ENCODE peak calls at places on chromosome 3, in six cellular contexts. H, L, J, Y, B and W are unnamed samples. For H3K4me1, the result is how much of the 10 kb centered on the place peaks cover.

GRCh38 chr3:169091196-169091595 is 572.3 kb downstream of the MECOM start:
- DNase-seq in H (no peak), L (peak), J (no peak), Y (no peak), B (peak), W (no peak)

GRCh38 chr3:138254199-138254598 is 67.1 kb downstream of the ARMC8 start:
- DNase-seq in H (no peak), L (no peak), J (no peak), Y (no peak), B (no peak), W (no peak)

GRCh38 chr3:197135212-197135611 is 105.6 kb upstream of the MELTF start:
- DNase-seq in H (no peak), L (no peak), J (no peak), Y (no peak), B (no peak), W (no peak)

GRCh38 chr3:128170866-128171516 is 17.7 kb downstream of the EEFSEC start:
- DNase-seq in H (peak), L (peak), J (peak), Y (peak), B (peak), W (peak)

GRCh38 chr3:100042144-100042543 is 72.2 kb downstream of the FILIP1L start:
- DNase-seq in H (no peak), L (peak), J (no peak), Y (no peak), B (peak), W (no peak)

GRCh38 chr3:50122661-50123391 is 32.3 kb upstream of the SEMA3F start:
- DNase-seq in H (no peak), L (no peak), J (no peak), Y (no peak), B (no peak), W (no peak)

GRCh38 chr3:129187857-129188256 is 4.2 kb upstream of the CNBP start:
- DNase-seq in H (no peak), L (no peak), J (no peak), Y (no peak), B (no peak), W (no peak)

GRCh38 chr3:18556503-18556902 is 131.4 kb upstream of the SATB1 start:
- DNase-seq in H (no peak), L (no peak), J (no peak), Y (no peak), B (no peak), W (no peak)

GRCh38 chr3:13866406-13866965 is 13.4 kb downstream of the WNT7A start:
- DNase-seq in H (no peak), L (no peak), J (no peak), Y (no peak), B (no peak), W (no peak)

GRCh38 chr3:13081603-13082360 is 8.6 kb upstream of the IQSEC1 start:
- DNase-seq in H (no peak), L (no peak), J (no peak), Y (no peak), B (no peak), W (no peak)

GRCh38 chr3:156675744-156676466 is 1.5 kb downstream of the TIPARP start:
- DNase-seq in H (no peak), L (peak), J (no peak), Y (no peak), B (peak), W (no peak)

GRCh38 chr3:105827959-105828358 is 40.9 kb downstream of the CBLB start:
- DNase-seq in H (no peak), L (peak), J (no peak), Y (no peak), B (peak), W (peak)

GRCh38 chr3:174243194-174243593 is 615.9 kb upstream of the NAALADL2 start:
- DNase-seq in H (no peak), L (peak), J (no peak), Y (no peak), B (peak), W (no peak)

GRCh38 chr3:140863481-140864084 is 78.1 kb upstream of the SLC25A36 start:
- DNase-seq in H (peak), L (peak), J (peak), Y (peak), B (peak), W (peak)

DNA sequence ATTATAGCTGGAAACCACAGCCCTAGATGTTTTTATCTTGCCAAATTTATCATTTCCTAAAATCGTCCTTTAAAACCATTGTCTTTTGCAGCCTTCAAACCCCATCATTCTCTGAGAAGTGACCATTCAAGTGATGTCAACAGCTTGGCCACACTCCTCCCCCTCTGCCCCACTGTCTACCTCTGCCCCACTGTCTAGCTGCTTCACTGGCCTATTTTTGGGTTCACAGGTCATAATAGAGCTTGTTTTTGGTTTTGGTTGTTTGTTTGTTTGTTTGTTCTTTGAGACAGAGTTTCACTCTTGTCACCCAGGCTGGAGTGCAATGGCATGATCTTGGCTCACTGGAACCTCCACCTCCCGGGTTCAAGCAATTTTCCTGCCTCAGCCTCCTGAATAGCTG is 93.2 kb upstream of the IL12A start:
- DNase-seq in H (no peak), L (no peak), J (no peak), Y (no peak), B (no peak), W (no peak)
- H3K4me1 ChIP-seq in H (under half), L (under half), J (under half), Y (under half), B (under half), W (under half)

DNA sequence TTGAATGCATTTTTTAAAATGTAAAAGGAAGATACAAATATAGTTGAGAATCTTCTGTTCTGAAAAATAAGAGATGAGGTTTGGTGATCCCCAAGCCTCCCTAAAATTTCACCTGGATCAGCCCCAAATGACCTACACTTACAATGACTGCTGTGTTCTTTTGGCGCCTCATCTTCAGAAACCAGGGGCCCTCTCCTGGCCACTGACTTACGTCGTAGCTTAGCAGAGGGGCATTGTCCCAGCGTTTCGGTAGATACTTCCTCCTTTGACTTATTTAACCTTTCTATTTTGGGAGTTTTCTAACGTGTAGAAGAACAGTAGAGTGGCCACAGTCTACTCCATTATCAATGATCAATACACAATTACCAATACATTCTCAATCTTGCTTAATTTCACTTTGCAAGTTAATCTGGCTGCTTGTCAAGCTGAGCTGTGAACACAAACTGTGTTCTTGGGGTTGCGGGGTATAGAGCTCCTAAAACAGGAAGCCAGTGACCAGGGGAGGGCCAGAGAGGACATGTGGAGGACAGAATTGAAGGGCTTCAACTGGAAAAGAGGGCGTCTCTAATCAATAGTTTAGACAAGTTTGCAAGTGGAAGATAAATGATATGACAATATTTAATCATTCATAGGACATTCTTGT is 419.4 kb downstream of the LPP start:
- DNase-seq in H (no peak), L (no peak), J (peak), Y (no peak), B (no peak), W (peak)
- H3K9ac ChIP-seq in H (no peak), L (no peak), J (no peak), Y (no peak), B (no peak), W (no peak)

GRCh38 chr3:17063591-17063990 is 178.8 kb downstream of the PLCL2 start:
- DNase-seq in H (no peak), L (no peak), J (no peak), Y (no peak), B (no peak), W (no peak)
- H3K4me1 ChIP-seq in H (under half), L (under half), J (under half), Y (under half), B (under half), W (under half)

GRCh38 chr3:37245003-37245402 is 70.6 kb upstream of the LRRFIP2 start:
- DNase-seq in H (no peak), L (no peak), J (no peak), Y (no peak), B (no peak), W (no peak)
- H3K9ac ChIP-seq in H (no peak), L (peak), J (no peak), Y (no peak), B (no peak), W (peak)

GRCh38 chr3:101780661-101781060 is 1.6 kb downstream of the NXPE3 start:
- DNase-seq in H (no peak), L (peak), J (peak), Y (no peak), B (peak), W (no peak)

GRCh38 chr3:101778385-101779046 is 495 bp upstream of the NXPE3 start:
- DNase-seq in H (no peak), L (no peak), J (no peak), Y (no peak), B (no peak), W (no peak)

GRCh38 chr3:101779808-101780366 is 876 bp downstream of the NXPE3 start:
- DNase-seq in H (no peak), L (no peak), J (no peak), Y (no peak), B (peak), W (no peak)

GRCh38 chr3:101781166-101781565 is 2.2 kb downstream of the NXPE3 start:
- DNase-seq in H (no peak), L (no peak), J (no peak), Y (no peak), B (peak), W (no peak)

DNA sequence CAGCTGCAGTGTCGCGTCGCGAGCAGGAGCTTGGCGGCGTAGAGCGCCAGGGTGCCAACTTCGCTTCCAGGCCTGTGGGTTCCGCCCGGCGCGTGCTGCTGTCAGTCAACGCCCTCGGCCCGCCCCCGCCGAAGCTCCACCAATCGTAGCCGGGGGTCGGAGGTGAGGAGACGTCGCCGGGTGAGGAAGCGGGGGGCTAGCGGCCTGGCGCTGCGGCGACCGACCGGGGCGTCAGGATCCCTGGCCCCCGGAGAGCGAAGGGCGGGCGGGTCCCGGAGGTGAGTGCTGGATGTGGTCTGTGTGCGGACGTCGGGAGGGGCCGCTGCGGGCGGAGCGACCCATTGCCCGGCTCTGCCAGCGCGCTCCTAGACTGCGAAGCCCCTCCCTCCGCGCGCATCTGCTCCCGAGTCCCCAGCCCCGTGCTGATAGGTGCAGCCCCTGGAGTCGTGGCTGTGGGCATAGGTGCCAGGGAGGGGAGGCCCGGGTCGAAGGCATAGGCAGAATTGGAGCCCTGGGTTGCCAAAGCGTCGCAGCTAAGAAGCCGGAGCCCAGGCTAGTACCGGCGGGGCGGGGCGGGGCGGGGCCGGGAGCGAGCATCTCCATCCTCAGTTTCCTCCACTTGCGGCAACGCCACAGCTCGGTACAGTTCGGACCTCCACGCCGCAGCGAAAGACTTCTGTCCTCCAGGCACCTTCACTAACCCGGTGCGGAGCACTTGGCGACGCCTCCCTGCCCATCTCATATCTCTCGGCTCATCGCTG is at the start of gene NXPE3:
- DNase-seq in H (peak), L (peak), J (peak), Y (peak), B (peak), W (peak)
- H3K4me1 ChIP-seq in H (under half), L (under half), J (under half), Y (under half), B (under half), W (under half)

DNA sequence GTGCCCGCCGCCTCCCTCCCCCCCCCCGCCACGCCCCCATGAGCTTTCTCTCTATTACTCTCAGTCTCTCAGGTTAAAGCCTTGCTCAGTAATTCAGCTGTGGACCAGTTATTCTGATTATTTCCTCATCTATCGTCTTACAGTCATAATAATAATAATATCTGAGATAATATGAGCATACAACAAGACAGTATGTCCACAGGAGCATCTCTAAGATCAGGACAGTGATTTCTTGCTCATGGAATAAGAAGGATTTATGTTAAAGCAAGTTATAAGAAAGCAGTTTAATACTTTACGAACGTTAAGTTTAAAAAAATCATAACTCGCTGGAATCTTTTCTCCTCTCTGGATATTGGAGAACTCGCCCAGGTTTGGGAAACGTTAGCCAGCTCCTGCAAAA is 657 bp upstream of the LMCD1 start:
- DNase-seq in H (no peak), L (no peak), J (no peak), Y (no peak), B (no peak), W (no peak)
- H3K9ac ChIP-seq in H (no peak), L (peak), J (no peak), Y (peak), B (peak), W (peak)